ENCODE peak calls at places on chromosome 2, in eight cellular contexts. X is small intestine, Z is Right ventricle myocardium superior, B is globus pallidus, Q is left cardiac atrium, P is bronchial epithelial cell, N is iPS DF 19.7, G is AG04450. L is an unnamed sample.

GRCh38 chr2:66550826-66551225 is 115.9 kb downstream of the MEIS1 start:
- DNase-seq in B (no peak), N (no peak), P (peak), X (no peak), G (no peak), Q (no peak), Z (no peak), L (no peak)

GRCh38 chr2:200463449-200463848 is 46.4 kb downstream of the KCTD18 start:
- DNase-seq in X (no peak), Q (no peak), B (no peak), G (no peak), Z (no peak), N (no peak), P (no peak), L (no peak)

GRCh38 chr2:17422066-17422465 is 96.2 kb downstream of the RAD51AP2 start:
- DNase-seq in X (no peak), N (no peak), Z (no peak), Q (no peak), P (no peak), G (no peak), B (no peak), L (no peak)

GRCh38 chr2:20443276-20443920 is 3.5 kb upstream of the RHOB start:
- DNase-seq in P (peak), B (peak), N (no peak), Q (no peak), G (no peak), Z (no peak), X (peak), L (no peak)

GRCh38 chr2:135279209-135279608 is 227.1 kb downstream of the RAB3GAP1 start:
- DNase-seq in P (no peak), Z (no peak), G (no peak), N (no peak), Q (no peak), X (no peak), B (no peak), L (no peak)

GRCh38 chr2:10517351-10518043 is 69.4 kb upstream of the ODC1 start:
- DNase-seq in Q (no peak), N (no peak), B (no peak), Z (no peak), X (peak), P (no peak), G (no peak), L (no peak)

GRCh38 chr2:234761910-234762309 is 189.9 kb upstream of the SH3BP4 start:
- DNase-seq in Z (no peak), Q (no peak), B (no peak), X (no peak), P (no peak), G (no peak), N (no peak), L (no peak)

GRCh38 chr2:205218056-205218455 is 464.2 kb upstream of the NRP2 start:
- DNase-seq in G (no peak), X (no peak), B (no peak), Z (no peak), Q (no peak), P (no peak), N (no peak), L (no peak)

GRCh38 chr2:151637284-151637781 is 96.9 kb downstream of the NEB start:
- DNase-seq in Z (no peak), X (peak), N (no peak), P (no peak), Q (peak), G (no peak), B (no peak), L (peak)

GRCh38 chr2:24183369-24184069 is 8.7 kb downstream of the FAM228A start:
- DNase-seq in Q (no peak), G (no peak), B (no peak), Z (no peak), X (no peak), P (peak), N (no peak), L (no peak)

L was measured in heart right ventricle.